ENCODE peak calls at places on chromosomes 11 and 22, in ten cellular contexts. K is heart right ventricle, D is hepatocyte, M is body of pancreas, O is uterus, L is PC-9, B is IMR-90, C is dorsolateral prefrontal cortex, Q is AG04450, R is GM12864. H is an unnamed sample.

GRCh38 chr11:22304337-22304961 is 33.7 kb upstream of the SLC17A6 start:
- DNase-seq in M (no peak), C (no peak), D (peak), B (peak), K (no peak), L (no peak), R (no peak), O (no peak), Q (no peak), H (peak)

GRCh38 chr22:17931400-17931825 is 92.9 kb downstream of the MICAL3 start:
- DNase-seq in L (no peak), C (no peak), K (peak), O (peak), R (no peak), B (no peak), D (no peak), Q (no peak), M (no peak), H (peak)

GRCh38 chr11:104091281-104092071 is 55.0 kb downstream of the DDI1 start:
- DNase-seq in M (no peak), K (no peak), B (peak), L (no peak), R (no peak), C (no peak), D (no peak), Q (no peak), O (no peak), H (no peak)

GRCh38 chr11:96050435-96051182 is 126.7 kb upstream of the MTMR2 start:
- DNase-seq in M (no peak), D (peak), R (no peak), C (no peak), B (peak), O (no peak), L (peak), Q (no peak), K (no peak), H (peak)

GRCh38 chr11:726278-726915 is 20.4 kb downstream of the EPS8L2 start:
- DNase-seq in R (no peak), Q (no peak), L (peak), O (no peak), C (no peak), D (peak), M (peak), B (peak), K (no peak), H (no peak)

GRCh38 chr11:114258696-114259095 is 37.5 kb upstream of the NNMT start:
- DNase-seq in L (no peak), R (no peak), C (no peak), Q (no peak), B (no peak), D (no peak), M (no peak), O (no peak), K (no peak), H (no peak)

GRCh38 chr22:36875741-36876140 is 14.9 kb downstream of the NCF4 start:
- DNase-seq in R (no peak), C (no peak), D (no peak), M (no peak), O (no peak), Q (no peak), K (no peak), B (no peak), L (no peak), H (no peak)

GRCh38 chr11:119749006-119749565 is 20.1 kb upstream of the NECTIN1 start:
- DNase-seq in L (no peak), R (no peak), M (no peak), K (no peak), B (no peak), Q (no peak), C (no peak), D (no peak), O (no peak), H (no peak)

GRCh38 chr11:1830119-1830499 is 4.7 kb upstream of the SYT8 start:
- DNase-seq in D (no peak), L (no peak), O (no peak), C (peak), K (no peak), Q (no peak), M (peak), R (no peak), B (no peak), H (no peak)

GRCh38 chr11:2750601-2751522 is 51.1 kb upstream of the KCNQ1OT1 start:
- DNase-seq in B (no peak), Q (no peak), L (no peak), K (no peak), R (no peak), O (no peak), D (no peak), C (peak), M (no peak), H (no peak)

GRCh38 chr11:77184136-77184860 is 56.3 kb downstream of the MYO7A start:
- DNase-seq in B (no peak), M (no peak), D (no peak), O (no peak), R (no peak), Q (no peak), C (no peak), K (no peak), L (no peak), H (no peak)

GRCh38 chr11:14529933-14530332 is 9.7 kb upstream of the PSMA1 start:
- DNase-seq in M (no peak), R (no peak), B (no peak), K (no peak), O (no peak), C (no peak), D (no peak), L (peak), Q (no peak), H (no peak)

GRCh38 chr22:41620646-41621098 is at the start of gene DESI1:
- DNase-seq in L (no peak), D (peak), C (no peak), M (no peak), K (no peak), B (no peak), R (no peak), O (no peak), Q (no peak), H (no peak)

GRCh38 chr11:77147668-77148321 is 19.7 kb downstream of the MYO7A start:
- DNase-seq in K (no peak), R (no peak), M (no peak), D (peak), Q (no peak), L (no peak), B (no peak), C (no peak), O (no peak), H (no peak)

GRCh38 chr11:131353761-131354160 is 16.7 kb upstream of the NTM start:
- DNase-seq in K (no peak), B (no peak), O (no peak), Q (no peak), M (no peak), D (no peak), L (no peak), R (no peak), C (no peak), H (no peak)

GRCh38 chr11:76455931-76456330 is 11.1 kb downstream of the EMSY start:
- DNase-seq in L (no peak), R (no peak), M (no peak), C (no peak), D (no peak), Q (no peak), O (no peak), K (no peak), B (peak), H (no peak)

GRCh38 chr11:69468236-69468635 is 13.2 kb upstream of the LINC01488 start:
- DNase-seq in K (no peak), L (no peak), Q (no peak), C (no peak), O (no peak), M (no peak), B (no peak), R (no peak), D (no peak), H (no peak)

GRCh38 chr11:80103149-80103859 is 662.5 kb upstream of the TENM4 start:
- DNase-seq in C (no peak), D (peak), Q (peak), L (peak), O (no peak), R (no peak), B (peak), M (no peak), K (no peak), H (peak)

GRCh38 chr11:88555018-88555828 is 217.7 kb upstream of the CTSC start:
- DNase-seq in C (no peak), R (no peak), D (peak), K (no peak), L (peak), Q (peak), M (no peak), O (peak), B (peak), H (peak)

GRCh38 chr11:129639300-129639699 is 176.3 kb upstream of the TMEM45B start:
- DNase-seq in K (no peak), M (no peak), C (no peak), Q (peak), R (no peak), D (peak), O (no peak), B (peak), L (peak), H (peak)

GRCh38 chr22:39893526-39893925 is at the start of gene ENTHD1:
- DNase-seq in D (no peak), Q (no peak), K (no peak), O (no peak), M (no peak), C (no peak), R (no peak), B (no peak), L (no peak), H (no peak)

GRCh38 chr11:57778318-57779037 is 16.9 kb downstream of the CTNND1 start:
- DNase-seq in R (no peak), O (peak), K (peak), B (peak), C (peak), L (peak), Q (peak), D (peak), M (peak), H (peak)

GRCh38 chr11:57779275-57779674 is 17.7 kb downstream of the CTNND1 start:
- DNase-seq in R (no peak), Q (no peak), M (peak), L (peak), C (no peak), D (peak), B (peak), O (no peak), K (no peak), H (peak)

GRCh38 chr11:57776577-57776976 is 15.0 kb downstream of the CTNND1 start:
- DNase-seq in D (no peak), K (no peak), C (no peak), B (no peak), Q (no peak), M (no peak), O (no peak), R (no peak), L (no peak), H (no peak)

GRCh38 chr11:57776101-57776511 is 14.5 kb downstream of the CTNND1 start:
- DNase-seq in B (peak), D (no peak), K (no peak), R (no peak), L (peak), M (no peak), O (no peak), Q (no peak), C (no peak), H (peak)

DNA sequence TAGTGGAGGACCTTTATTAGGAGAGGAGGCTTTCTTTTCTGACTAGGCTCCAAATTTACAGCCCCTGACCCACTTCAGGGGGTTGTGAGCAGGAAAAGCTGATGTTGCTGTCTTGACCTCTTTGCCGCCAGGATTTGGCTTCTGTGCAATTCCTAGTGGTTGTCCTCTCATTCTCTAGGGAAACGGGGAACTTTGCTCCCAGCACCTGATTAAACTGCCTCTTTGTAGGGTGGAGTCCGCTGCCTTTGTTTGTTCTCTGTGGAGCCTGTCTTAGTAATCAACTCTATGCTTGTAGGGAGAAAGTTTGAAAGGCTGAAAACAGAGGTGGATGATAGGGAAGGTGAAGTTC is 16.3 kb downstream of the CTNND1 start:
- DNase-seq in L (peak), B (no peak), K (no peak), R (no peak), O (no peak), M (peak), C (no peak), D (peak), Q (no peak), H (no peak)
- H3K4me3 ChIP-seq in L (peak), B (peak), K (no peak), R (no peak), O (no peak), M (no peak), C (peak), D (no peak), Q (peak), H (peak)

GRCh38 chr11:6603287-6604080 is at the start of the genes ILK and RRP8:
- DNase-seq in D (peak), R (peak), L (peak), O (peak), C (peak), K (peak), Q (peak), B (peak), M (peak), H (peak)
- TF ChIP-seq CTCF in D (peak), R (peak), L (no peak), O (peak), C (peak), K (peak), Q (peak), B (peak), M (no peak), H (peak)

DNA sequence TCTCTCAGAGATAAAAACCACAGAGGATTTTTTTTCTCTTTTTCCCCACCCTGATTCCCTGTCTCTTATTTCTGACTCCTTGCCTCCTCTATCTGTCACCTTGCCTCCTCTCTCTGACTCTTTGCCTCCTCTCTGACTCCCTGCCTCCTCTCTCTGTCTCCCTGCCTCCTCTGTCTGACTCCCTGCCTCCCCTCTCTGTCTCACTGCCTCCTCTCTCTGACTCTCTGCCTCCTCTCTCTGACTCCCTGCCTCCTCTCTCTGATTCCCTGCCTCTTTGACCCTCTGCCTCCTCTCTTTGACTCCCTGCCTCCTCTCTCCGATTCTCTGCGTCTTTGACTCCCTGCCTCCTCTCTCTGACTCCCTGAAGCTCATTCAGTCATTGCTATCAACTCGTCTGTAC is 3.1 kb downstream of the RASD2 start:
- DNase-seq in D (no peak), M (no peak), B (no peak), K (no peak), L (no peak), C (no peak), Q (no peak), R (no peak), O (no peak), H (no peak)
- H3K4me3 ChIP-seq in D (no peak), M (no peak), B (no peak), K (no peak), L (no peak), C (no peak), Q (no peak), R (no peak), O (no peak), H (no peak)

GRCh38 chr11:46958777-46959176 is 22.2 kb downstream of the CSTPP1 start:
- DNase-seq in K (no peak), D (no peak), Q (no peak), C (no peak), R (no peak), M (no peak), L (no peak), O (no peak), B (no peak), H (no peak)
- TF ChIP-seq CTCF in K (no peak), D (no peak), Q (no peak), C (no peak), R (no peak), M (no peak), L (no peak), O (no peak), B (no peak), H (no peak)

GRCh38 chr22:30397656-30398635 is 1.1 kb downstream of the SEC14L2 start:
- DNase-seq in C (no peak), M (no peak), D (no peak), L (peak), R (no peak), K (no peak), Q (no peak), O (no peak), B (no peak), H (no peak)

GRCh38 chr22:30396871-30397655 is at the start of gene SEC14L2:
- DNase-seq in M (peak), C (peak), R (no peak), D (peak), K (peak), O (peak), B (peak), L (peak), Q (no peak), H (peak)

GRCh38 chr22:30400159-30400558 is 3.3 kb downstream of the SEC14L2 start:
- DNase-seq in L (no peak), B (no peak), C (no peak), O (no peak), D (no peak), Q (no peak), K (no peak), M (no peak), R (no peak), H (no peak)

GRCh38 chr22:30399718-30400117 is 2.9 kb downstream of the SEC14L2 start:
- DNase-seq in C (no peak), D (no peak), K (no peak), Q (no peak), R (no peak), O (no peak), L (no peak), M (no peak), B (no peak), H (no peak)

DNA sequence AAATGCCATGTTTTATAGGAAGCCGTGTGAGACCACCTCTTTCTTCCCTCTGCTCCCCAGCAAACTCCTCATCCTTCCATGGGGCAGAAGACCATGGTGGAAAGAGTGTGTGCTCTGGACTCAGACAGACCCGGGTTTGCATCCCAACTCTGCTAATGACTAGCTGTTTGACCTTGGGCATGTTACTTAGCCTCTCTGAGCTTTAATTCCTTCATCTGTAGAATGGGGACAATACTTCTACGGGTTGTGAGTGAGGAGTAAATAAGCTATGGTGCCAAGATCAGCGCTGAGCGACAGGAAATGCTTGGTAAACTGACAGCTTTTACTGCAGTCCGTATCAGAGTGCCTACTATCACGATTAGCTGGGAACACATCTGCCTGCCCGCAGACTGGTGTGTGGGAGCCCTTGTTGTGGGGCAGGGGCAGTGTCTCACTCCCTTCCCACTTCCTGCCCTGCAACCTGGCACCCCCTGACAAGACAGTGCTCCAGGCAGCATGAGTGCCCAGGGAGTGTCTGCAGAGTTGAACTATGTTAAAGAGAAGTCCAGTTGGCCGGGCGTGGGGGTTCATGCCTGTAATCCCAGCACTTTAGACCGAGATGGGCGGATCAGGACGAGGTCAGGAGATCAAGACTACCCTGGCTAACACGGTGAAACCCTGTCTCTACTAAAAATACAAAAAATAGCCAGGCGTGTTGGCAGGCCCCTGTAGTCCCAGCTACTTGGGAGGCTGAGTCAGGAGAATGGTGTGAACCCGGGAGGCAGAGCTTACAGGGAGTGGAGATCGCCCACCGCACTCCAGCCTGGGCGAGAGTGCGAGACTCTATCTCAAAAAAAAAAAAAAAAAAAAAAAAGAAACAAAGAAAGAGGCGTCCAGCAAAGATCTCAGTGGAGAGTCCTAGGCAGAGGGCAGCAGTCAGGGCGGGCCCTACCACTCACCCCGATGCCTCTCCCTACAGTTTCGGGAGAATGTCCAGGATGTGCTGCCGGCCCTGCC is 2.2 kb downstream of the SEC14L2 start:
- DNase-seq in O (no peak), C (no peak), B (no peak), R (no peak), Q (no peak), M (no peak), D (no peak), L (no peak), K (no peak), H (no peak)
- H3K4me3 ChIP-seq in O (no peak), C (peak), B (no peak), R (no peak), Q (peak), M (no peak), D (no peak), L (no peak), K (no peak), H (peak)

DNA sequence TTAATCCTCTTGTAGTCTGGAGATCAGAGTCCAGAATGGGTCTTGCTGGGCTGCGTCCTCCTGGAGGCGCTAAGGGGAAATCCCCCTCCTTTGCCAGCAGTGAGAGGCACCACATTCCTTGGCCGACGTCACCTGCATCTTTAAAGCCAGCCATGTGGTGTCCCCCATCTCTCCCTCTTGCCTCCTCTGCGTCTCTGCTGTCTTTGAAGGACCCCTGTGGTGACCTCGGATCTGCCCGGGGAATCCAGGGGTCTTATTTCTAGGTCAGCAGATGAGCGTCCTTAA is 27.2 kb upstream of the PARVB start:
- DNase-seq in K (no peak), Q (no peak), D (no peak), C (no peak), R (no peak), M (no peak), O (no peak), L (no peak), B (no peak), H (no peak)
- TF ChIP-seq CTCF in K (no peak), Q (no peak), D (no peak), C (no peak), R (no peak), M (no peak), O (no peak), L (no peak), B (no peak), H (no peak)

DNA sequence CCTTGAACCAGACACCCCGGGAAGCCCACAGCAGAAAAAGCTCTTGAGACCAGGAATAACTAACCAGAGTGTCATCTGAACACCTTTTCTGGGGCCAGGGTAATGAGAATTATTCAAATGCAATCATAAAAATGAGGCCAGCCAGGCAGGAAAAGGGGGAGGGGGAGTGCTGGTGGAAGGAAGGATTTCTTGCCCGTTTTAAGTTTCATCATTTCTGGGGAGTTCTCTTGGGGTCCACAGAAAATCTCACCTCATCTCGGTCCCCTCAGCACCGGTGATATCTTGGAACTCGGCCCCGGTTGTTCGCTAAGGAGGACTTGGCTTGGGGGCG is 495 bp upstream of the PKNOX2 start:
- DNase-seq in O (no peak), R (no peak), K (no peak), Q (no peak), B (no peak), M (no peak), D (no peak), C (no peak), L (no peak), H (no peak)
- H3K4me3 ChIP-seq in O (peak), R (no peak), K (no peak), Q (peak), B (no peak), M (no peak), D (no peak), C (peak), L (no peak), H (no peak)

H was measured in AG10803.